ENCODE peak calls at places on chromosomes 13 and 19, in eight cellular contexts. D is cardiac muscle cell, B is neural progenitor cell, Z is pancreas, C is ascending aorta, P is PC-3, W is brain microvascular endothelial cell, E is breast epithelium. U is an unnamed sample. For H3K27me3, the result is how much of the 10 kb centered on the place peaks cover.

GRCh38 chr13:91045351-91046034 is 302.0 kb upstream of the MIR17HG start:
- DNase-seq in B (peak), D (peak), C (no peak), Z (no peak), W (no peak), P (peak), E (no peak), U (no peak)

GRCh38 chr13:21661097-21661496 is 9.8 kb upstream of the FGF9 start:
- DNase-seq in C (no peak), D (no peak), B (no peak), W (no peak), Z (no peak), P (no peak), E (no peak), U (no peak)

GRCh38 chr13:94054159-94054558 is 425.3 kb downstream of the DCT start:
- DNase-seq in D (no peak), E (no peak), P (no peak), B (no peak), Z (no peak), W (no peak), C (no peak), U (no peak)

GRCh38 chr13:66224644-66225043 is 1005.5 kb downstream of the PCDH9 start:
- DNase-seq in E (no peak), B (peak), Z (no peak), C (no peak), P (no peak), W (no peak), D (no peak), U (no peak)

GRCh38 chr13:37918116-37919100 is 48.8 kb upstream of the TRPC4 start:
- DNase-seq in E (no peak), P (peak), W (no peak), B (peak), Z (no peak), C (no peak), D (no peak), U (no peak)

GRCh38 chr13:89755729-89756492 is 1591.6 kb upstream of the MIR17HG start:
- DNase-seq in B (no peak), E (no peak), C (no peak), Z (no peak), W (no peak), P (no peak), D (no peak), U (no peak)

GRCh38 chr19:37964109-37964508 is 57.1 kb downstream of the SIPA1L3 start:
- DNase-seq in Z (no peak), E (no peak), B (no peak), D (peak), P (no peak), W (peak), C (no peak), U (no peak)

GRCh38 chr13:100887729-100888151 is 213.1 kb upstream of the TMTC4 start:
- DNase-seq in Z (no peak), P (peak), C (no peak), B (no peak), W (peak), E (no peak), D (peak), U (peak)

GRCh38 chr19:42045575-42045974 is 24.4 kb downstream of the GRIK5 start:
- DNase-seq in Z (no peak), E (no peak), P (no peak), W (no peak), B (no peak), D (no peak), C (no peak), U (no peak)

GRCh38 chr19:57302020-57302465 is 18.2 kb upstream of the ZNF543 start:
- DNase-seq in W (peak), D (peak), C (no peak), B (no peak), P (peak), Z (no peak), E (no peak), U (peak)

GRCh38 chr13:33766724-33767123 is 51.2 kb upstream of the RFC3 start:
- DNase-seq in P (no peak), B (no peak), Z (no peak), D (no peak), E (no peak), W (no peak), C (no peak), U (no peak)

GRCh38 chr19:18097217-18097992 is at the start of gene MAST3:
- DNase-seq in B (peak), Z (peak), W (peak), E (peak), C (peak), P (peak), D (peak), U (peak)

GRCh38 chr19:49884109-49884508 is 6.6 kb downstream of the TBC1D17 start:
- DNase-seq in C (no peak), B (no peak), Z (peak), W (no peak), E (no peak), P (no peak), D (no peak), U (no peak)

GRCh38 chr13:37409756-37410155 is 188.8 kb downstream of the POSTN start:
- DNase-seq in P (no peak), D (no peak), W (no peak), B (no peak), E (no peak), C (no peak), Z (no peak), U (no peak)

GRCh38 chr13:20227730-20228129 is 4.4 kb downstream of the GJB6 start:
- DNase-seq in P (no peak), E (no peak), C (no peak), W (no peak), Z (no peak), B (no peak), D (no peak), U (no peak)

GRCh38 chr13:20232556-20233277 is 598 bp upstream of the GJB6 start:
- DNase-seq in W (no peak), Z (no peak), C (no peak), B (no peak), D (no peak), P (no peak), E (no peak), U (no peak)

GRCh38 chr13:20227288-20227687 is 4.8 kb downstream of the GJB6 start:
- DNase-seq in C (no peak), E (no peak), D (no peak), W (no peak), B (no peak), Z (no peak), P (no peak), U (no peak)

GRCh38 chr13:20231839-20232555 is at the start of gene GJB6:
- DNase-seq in C (no peak), P (no peak), E (no peak), Z (peak), W (no peak), D (no peak), B (peak), U (no peak)

GRCh38 chr13:20230913-20231838 is 943 bp downstream of the GJB6 start:
- DNase-seq in Z (no peak), C (no peak), D (no peak), P (no peak), E (no peak), B (peak), W (no peak), U (no peak)
- H3K4me3 ChIP-seq in Z (no peak), C (peak), D (peak), P (peak), E (peak), B (peak), W (no peak), U (no peak)

GRCh38 chr13:19782049-19782726 is 557 bp downstream of the PSPC1 start:
- DNase-seq in C (no peak), W (peak), Z (peak), D (peak), B (peak), E (peak), P (peak), U (no peak)
- TF ChIP-seq CTCF in C (no peak), W (no peak), Z (no peak), D (no peak), B (no peak), E (no peak), P (no peak), U (no peak)

GRCh38 chr13:112894423-112894672 is 74.7 kb upstream of the MCF2L start:
- DNase-seq in Z (no peak), C (no peak), D (no peak), E (no peak), W (no peak), P (no peak), B (no peak), U (no peak)

GRCh38 chr13:112897603-112897955 is 71.4 kb upstream of the MCF2L start:
- DNase-seq in E (no peak), D (no peak), Z (no peak), C (no peak), W (no peak), B (no peak), P (no peak), U (no peak)

GRCh38 chr13:112894673-112895481 is 74.1 kb upstream of the MCF2L start:
- DNase-seq in D (no peak), E (no peak), W (no peak), Z (peak), C (no peak), P (no peak), B (peak), U (no peak)

GRCh38 chr13:112896736-112897602 is 72.0 kb upstream of the MCF2L start:
- DNase-seq in E (peak), B (no peak), C (no peak), D (no peak), Z (peak), P (no peak), W (no peak), U (no peak)

DNA sequence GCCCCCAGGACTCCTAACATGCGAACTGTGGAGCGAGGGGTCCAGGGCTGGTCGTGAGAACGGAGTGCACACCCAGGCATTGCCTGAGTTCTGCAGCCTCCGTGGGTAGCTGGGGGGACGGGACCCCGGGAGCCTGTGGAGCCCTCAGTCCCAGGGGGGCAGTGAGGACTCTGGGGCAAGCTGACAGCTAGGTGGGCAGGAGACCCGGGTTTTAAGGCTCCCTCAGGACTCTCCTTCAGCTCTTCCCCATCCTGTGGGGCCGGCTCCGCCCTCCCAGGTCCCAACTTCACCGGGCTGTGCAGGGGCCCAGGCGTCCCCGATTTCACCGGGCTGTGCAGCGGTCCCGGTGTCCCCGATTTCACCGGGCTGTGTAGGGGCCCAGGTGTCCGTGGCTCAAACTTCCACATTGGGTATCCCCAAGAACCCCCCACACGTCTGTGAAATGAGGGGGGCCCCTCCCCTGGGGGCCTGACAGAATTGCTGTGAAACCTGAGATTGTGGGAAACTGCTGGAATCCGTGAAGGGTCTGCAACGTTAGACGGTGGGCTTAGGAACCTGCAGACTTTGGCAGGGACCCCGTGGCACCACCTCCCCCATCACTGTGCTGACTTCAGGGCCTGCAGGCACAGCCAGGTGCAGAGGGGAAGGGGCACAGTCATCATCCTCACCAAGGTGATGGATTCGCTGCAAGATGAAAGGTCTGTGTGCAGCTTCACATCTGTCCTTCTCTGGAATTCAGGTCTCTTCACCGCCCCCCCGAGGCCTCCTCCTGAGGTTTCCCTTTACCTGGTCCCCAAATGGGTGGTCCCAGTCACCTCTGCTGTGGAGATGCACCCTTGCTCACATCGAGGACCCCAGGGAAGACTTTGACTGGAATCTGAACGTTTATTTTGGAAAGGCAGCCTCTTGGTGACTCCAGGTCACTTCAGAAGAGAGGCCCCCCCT is 73.2 kb upstream of the MCF2L start:
- DNase-seq in W (no peak), Z (peak), D (no peak), E (no peak), C (no peak), B (no peak), P (no peak), U (no peak)
- H3K27me3 ChIP-seq in W (half or more), Z (under half), D (under half), E (under half), C (under half), B (under half), P (under half), U (under half)

DNA sequence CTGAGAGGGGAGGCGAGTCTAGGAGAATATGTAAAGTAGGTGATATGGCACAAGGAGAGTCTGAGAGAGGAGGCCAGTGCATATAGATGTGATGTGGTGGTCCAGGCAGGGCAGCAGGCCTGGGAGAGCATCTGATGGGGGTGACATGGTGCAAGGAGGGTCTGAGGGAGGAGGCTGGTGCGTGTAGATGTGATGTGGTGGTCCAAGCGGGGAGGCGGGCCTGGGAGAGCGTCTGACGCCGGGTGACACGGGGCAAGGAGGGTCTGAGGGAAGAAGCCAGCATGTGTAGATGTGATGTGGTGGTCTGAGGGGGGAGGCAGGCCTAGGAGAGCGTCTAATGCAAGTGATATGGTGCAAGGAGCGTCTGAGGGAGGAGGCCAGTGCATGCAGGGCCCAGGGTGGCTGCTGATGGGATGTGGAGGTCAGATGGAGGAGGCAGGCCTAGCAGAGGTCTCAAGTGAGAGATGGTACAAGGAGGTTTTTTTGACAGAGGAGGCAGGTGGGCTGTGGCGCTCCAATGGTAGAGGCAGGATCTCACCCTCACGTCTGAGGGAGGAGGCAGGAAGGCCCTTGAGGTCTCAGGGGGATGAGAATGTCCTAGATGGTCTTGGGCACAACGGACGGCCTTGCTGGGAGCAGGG is 16.2 kb downstream of the NFIC start:
- DNase-seq in E (no peak), W (no peak), D (no peak), P (no peak), C (no peak), B (no peak), Z (no peak), U (no peak)
- H3K4me3 ChIP-seq in E (no peak), W (no peak), D (no peak), P (no peak), C (no peak), B (no peak), Z (no peak), U (no peak)

DNA sequence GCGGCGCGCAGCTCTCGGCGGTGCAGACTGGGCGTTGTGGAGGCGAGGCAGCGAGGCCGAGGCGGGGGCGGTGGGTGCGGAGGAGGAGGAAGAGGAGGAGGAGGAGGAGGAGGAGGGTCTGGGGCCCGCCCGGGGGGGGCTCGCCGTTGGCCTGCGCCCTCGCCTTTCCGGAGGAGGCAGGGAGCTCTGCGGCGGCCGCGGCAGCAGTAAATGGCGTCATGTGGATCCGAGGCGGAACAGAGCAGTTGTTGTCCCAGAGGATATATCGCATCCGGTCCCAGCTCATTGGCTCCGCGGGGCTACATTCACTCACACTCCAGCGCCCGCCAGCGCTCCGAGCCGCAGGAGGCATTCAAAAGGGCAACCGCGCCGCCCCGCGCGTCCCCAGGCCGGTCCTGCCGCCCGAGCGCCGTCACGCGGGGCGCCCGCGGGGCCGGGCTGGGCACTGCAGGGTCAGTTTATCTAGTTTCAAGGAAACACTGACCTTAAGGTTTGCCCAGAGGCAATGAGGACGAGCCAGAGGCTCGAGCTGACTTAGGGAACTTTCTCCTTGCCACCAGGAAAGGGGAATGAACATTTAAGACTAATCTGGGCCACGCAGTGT is at the start of gene SPRY2:
- DNase-seq in P (peak), D (peak), Z (peak), W (peak), C (peak), B (peak), E (peak), U (peak)
- TF ChIP-seq CTCF in P (no peak), D (no peak), Z (peak), W (no peak), C (no peak), B (peak), E (no peak), U (no peak)

GRCh38 chr19:13013649-13014048 is 18.4 kb downstream of the NFIX start:
- DNase-seq in B (no peak), C (no peak), W (no peak), D (no peak), E (no peak), Z (no peak), P (peak), U (no peak)
- H3K27me3 ChIP-seq in B (half or more), C (under half), W (under half), D (half or more), E (under half), Z (under half), P (under half), U (under half)

GRCh38 chr19:8141726-8142524 is 7.5 kb downstream of the FBN3 start:
- DNase-seq in D (no peak), W (no peak), B (no peak), Z (peak), C (no peak), P (no peak), E (no peak), U (no peak)
- H3K4me3 ChIP-seq in D (no peak), W (no peak), B (no peak), Z (no peak), C (no peak), P (no peak), E (no peak), U (no peak)

U was measured in BJ.